ENCODE peak calls at places on chromosomes 16 and 17, in eight cellular contexts. One of them, this sample, is unnamed. For H3K4me1 and H3K36me3, the result is how much of the 10 kb centered on the place peaks cover.

GRCh38 chr17:32915108-32915700 is 12.7 kb upstream of the TMEM98 start:
- DNase-seq in psoas muscle: no peak
- DNase-seq in heart right ventricle: no peak
- DNase-seq in tibial artery: no peak
- DNase-seq in prostate gland: no peak
- DNase-seq in stomach: peak
- DNase-seq in mucosa of descending colon: peak
- DNase-seq in OCI-LY7: no peak
- DNase-seq in this sample: no peak

GRCh38 chr16:85767569-85767968 is 16.7 kb upstream of the C16orf74 start:
- DNase-seq in heart right ventricle: no peak
- DNase-seq in stomach: no peak
- DNase-seq in mucosa of descending colon: no peak
- DNase-seq in prostate gland: no peak
- DNase-seq in tibial artery: no peak
- DNase-seq in psoas muscle: no peak
- DNase-seq in OCI-LY7: no peak
- DNase-seq in this sample: no peak

GRCh38 chr16:82456683-82457082 is 170.1 kb upstream of the CDH13 start:
- DNase-seq in prostate gland: peak
- DNase-seq in heart right ventricle: peak
- DNase-seq in mucosa of descending colon: peak
- DNase-seq in tibial artery: peak
- DNase-seq in OCI-LY7: peak
- DNase-seq in stomach: peak
- DNase-seq in psoas muscle: peak
- DNase-seq in this sample: peak

GRCh38 chr16:87344931-87345631 is 27.9 kb upstream of the C16orf95 start:
- DNase-seq in stomach: peak
- DNase-seq in mucosa of descending colon: peak
- DNase-seq in tibial artery: no peak
- DNase-seq in psoas muscle: no peak
- DNase-seq in OCI-LY7: no peak
- DNase-seq in heart right ventricle: peak
- DNase-seq in prostate gland: no peak
- DNase-seq in this sample: no peak

GRCh38 chr16:8855051-8855786 is 13.6 kb downstream of the CARHSP1 start:
- DNase-seq in stomach: no peak
- DNase-seq in prostate gland: no peak
- DNase-seq in heart right ventricle: no peak
- DNase-seq in mucosa of descending colon: no peak
- DNase-seq in OCI-LY7: no peak
- DNase-seq in psoas muscle: no peak
- DNase-seq in tibial artery: no peak
- DNase-seq in this sample: no peak

GRCh38 chr17:41535764-41536481 is 7.8 kb upstream of the KRT19 start:
- DNase-seq in prostate gland: peak
- DNase-seq in OCI-LY7: no peak
- DNase-seq in mucosa of descending colon: peak
- DNase-seq in psoas muscle: no peak
- DNase-seq in heart right ventricle: no peak
- DNase-seq in stomach: no peak
- DNase-seq in tibial artery: no peak
- DNase-seq in this sample: no peak

GRCh38 chr17:39935896-39936295 is 8.4 kb downstream of the LRRC3C start:
- DNase-seq in OCI-LY7: no peak
- DNase-seq in mucosa of descending colon: no peak
- DNase-seq in prostate gland: no peak
- DNase-seq in psoas muscle: no peak
- DNase-seq in heart right ventricle: no peak
- DNase-seq in tibial artery: no peak
- DNase-seq in stomach: no peak
- DNase-seq in this sample: no peak

GRCh38 chr16:55697867-55698266 is 42.1 kb downstream of the SLC6A2 start:
- DNase-seq in tibial artery: no peak
- DNase-seq in psoas muscle: no peak
- DNase-seq in OCI-LY7: no peak
- DNase-seq in prostate gland: no peak
- DNase-seq in stomach: no peak
- DNase-seq in mucosa of descending colon: no peak
- DNase-seq in heart right ventricle: no peak
- DNase-seq in this sample: no peak

GRCh38 chr17:6755731-6756184 is at the start of gene XAF1:
- DNase-seq in heart right ventricle: peak
- DNase-seq in stomach: peak
- DNase-seq in mucosa of descending colon: peak
- DNase-seq in OCI-LY7: peak
- DNase-seq in psoas muscle: no peak
- DNase-seq in prostate gland: peak
- DNase-seq in tibial artery: no peak
- DNase-seq in this sample: peak

GRCh38 chr16:73315645-73316044 is 267.7 kb upstream of the ZFHX3 start:
- DNase-seq in tibial artery: no peak
- DNase-seq in heart right ventricle: no peak
- DNase-seq in psoas muscle: no peak
- DNase-seq in mucosa of descending colon: no peak
- DNase-seq in OCI-LY7: peak
- DNase-seq in prostate gland: no peak
- DNase-seq in stomach: no peak
- DNase-seq in this sample: no peak

GRCh38 chr17:75250009-75250471 is 11.4 kb downstream of the GGA3 start:
- DNase-seq in prostate gland: no peak
- DNase-seq in tibial artery: no peak
- DNase-seq in mucosa of descending colon: no peak
- DNase-seq in OCI-LY7: peak
- DNase-seq in heart right ventricle: no peak
- DNase-seq in stomach: peak
- DNase-seq in psoas muscle: peak
- DNase-seq in this sample: no peak

GRCh38 chr16:29824589-29825144 is 4.4 kb downstream of the MVP start:
- DNase-seq in heart right ventricle: no peak
- DNase-seq in psoas muscle: no peak
- DNase-seq in tibial artery: no peak
- DNase-seq in mucosa of descending colon: no peak
- DNase-seq in prostate gland: no peak
- DNase-seq in stomach: no peak
- DNase-seq in OCI-LY7: no peak
- DNase-seq in this sample: no peak

GRCh38 chr16:52070341-52071057 is 476.4 kb downstream of the TOX3 start:
- DNase-seq in prostate gland: no peak
- DNase-seq in mucosa of descending colon: no peak
- DNase-seq in OCI-LY7: no peak
- DNase-seq in tibial artery: no peak
- DNase-seq in psoas muscle: no peak
- DNase-seq in heart right ventricle: no peak
- DNase-seq in stomach: no peak
- DNase-seq in this sample: no peak

GRCh38 chr16:52066951-52067350 is 480.0 kb downstream of the TOX3 start:
- DNase-seq in prostate gland: no peak
- DNase-seq in mucosa of descending colon: no peak
- DNase-seq in OCI-LY7: no peak
- DNase-seq in tibial artery: no peak
- DNase-seq in heart right ventricle: no peak
- DNase-seq in stomach: no peak
- DNase-seq in psoas muscle: no peak
- DNase-seq in this sample: no peak

GRCh38 chr16:52068447-52069074 is 478.4 kb downstream of the TOX3 start:
- DNase-seq in stomach: peak
- DNase-seq in tibial artery: no peak
- DNase-seq in heart right ventricle: no peak
- DNase-seq in mucosa of descending colon: peak
- DNase-seq in OCI-LY7: no peak
- DNase-seq in psoas muscle: no peak
- DNase-seq in prostate gland: peak
- DNase-seq in this sample: no peak

GRCh38 chr16:52071101-52071500 is 475.8 kb downstream of the TOX3 start:
- DNase-seq in prostate gland: no peak
- DNase-seq in heart right ventricle: no peak
- DNase-seq in tibial artery: no peak
- DNase-seq in stomach: no peak
- DNase-seq in OCI-LY7: no peak
- DNase-seq in psoas muscle: no peak
- DNase-seq in mucosa of descending colon: no peak
- DNase-seq in this sample: no peak

GRCh38 chr16:52069866-52070265 is 477.1 kb downstream of the TOX3 start:
- DNase-seq in tibial artery: no peak
- DNase-seq in prostate gland: no peak
- DNase-seq in OCI-LY7: no peak
- DNase-seq in stomach: no peak
- DNase-seq in mucosa of descending colon: no peak
- DNase-seq in heart right ventricle: no peak
- DNase-seq in psoas muscle: no peak
- DNase-seq in this sample: no peak
- TF ChIP-seq CTCF in tibial artery: no peak
- TF ChIP-seq CTCF in prostate gland: no peak
- TF ChIP-seq CTCF in OCI-LY7: no peak
- TF ChIP-seq CTCF in stomach: peak
- TF ChIP-seq CTCF in mucosa of descending colon: no peak
- TF ChIP-seq CTCF in heart right ventricle: peak
- TF ChIP-seq CTCF in psoas muscle: peak
- TF ChIP-seq CTCF in this sample: no peak

DNA sequence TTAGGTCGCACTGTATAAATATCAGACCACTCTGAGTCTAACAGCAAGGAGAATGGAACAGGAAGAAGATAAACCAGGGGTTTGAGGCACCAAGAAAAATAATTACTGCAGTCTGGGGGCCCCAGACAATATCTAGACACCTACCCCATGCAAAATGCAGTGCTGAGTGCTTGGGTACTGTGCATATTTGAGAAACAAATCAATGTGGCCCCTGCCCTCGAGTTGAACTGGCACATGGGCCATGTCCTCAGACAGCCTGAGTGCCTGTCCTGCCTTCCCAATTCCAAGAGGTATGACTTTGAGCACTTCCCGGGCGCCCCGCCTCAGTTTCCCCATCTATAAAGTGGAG is 6.2 kb upstream of the CIITA start:
- DNase-seq in OCI-LY7: no peak
- DNase-seq in psoas muscle: no peak
- DNase-seq in heart right ventricle: no peak
- DNase-seq in prostate gland: no peak
- DNase-seq in mucosa of descending colon: no peak
- DNase-seq in stomach: no peak
- DNase-seq in tibial artery: no peak
- DNase-seq in this sample: no peak
- H3K4me1 ChIP-seq in OCI-LY7: half or more
- H3K4me1 ChIP-seq in psoas muscle: under half
- H3K4me1 ChIP-seq in heart right ventricle: under half
- H3K4me1 ChIP-seq in prostate gland: under half
- H3K4me1 ChIP-seq in mucosa of descending colon: under half
- H3K4me1 ChIP-seq in stomach: under half
- H3K4me1 ChIP-seq in tibial artery: under half
- H3K4me1 ChIP-seq in this sample: under half

DNA sequence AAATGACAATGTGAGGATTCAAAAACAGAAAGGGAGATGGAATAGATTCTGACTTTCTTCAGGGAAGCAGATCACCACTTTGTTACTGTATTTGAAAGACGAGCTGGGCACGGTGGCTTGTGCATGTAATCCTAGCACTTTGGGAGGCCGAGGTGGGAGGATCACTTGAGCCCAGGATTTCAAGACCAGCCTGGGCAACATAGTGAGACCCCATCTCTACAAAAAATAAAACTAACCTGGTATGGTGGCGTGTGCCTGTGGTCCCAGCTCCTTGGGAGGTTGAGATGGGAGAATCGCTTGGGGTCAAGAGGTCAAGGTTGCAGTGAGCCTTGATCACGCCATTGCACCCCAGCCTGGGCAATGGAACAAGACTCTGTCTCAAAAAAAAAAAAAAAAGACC is 34.0 kb downstream of the PIGL start:
- DNase-seq in tibial artery: no peak
- DNase-seq in OCI-LY7: no peak
- DNase-seq in stomach: no peak
- DNase-seq in heart right ventricle: no peak
- DNase-seq in mucosa of descending colon: no peak
- DNase-seq in psoas muscle: no peak
- DNase-seq in prostate gland: no peak
- DNase-seq in this sample: no peak
- H3K36me3 ChIP-seq in tibial artery: under half
- H3K36me3 ChIP-seq in OCI-LY7: under half
- H3K36me3 ChIP-seq in stomach: under half
- H3K36me3 ChIP-seq in heart right ventricle: under half
- H3K36me3 ChIP-seq in mucosa of descending colon: under half
- H3K36me3 ChIP-seq in psoas muscle: under half
- H3K36me3 ChIP-seq in prostate gland: under half
- H3K36me3 ChIP-seq in this sample: under half

GRCh38 chr17:81034779-81035388 is at the start of gene BAIAP2:
- DNase-seq in tibial artery: peak
- DNase-seq in prostate gland: peak
- DNase-seq in stomach: peak
- DNase-seq in mucosa of descending colon: peak
- DNase-seq in psoas muscle: peak
- DNase-seq in OCI-LY7: peak
- DNase-seq in heart right ventricle: peak
- DNase-seq in this sample: peak

GRCh38 chr17:81034168-81034777 is 678 bp upstream of the BAIAP2 start:
- DNase-seq in heart right ventricle: no peak
- DNase-seq in stomach: no peak
- DNase-seq in tibial artery: no peak
- DNase-seq in psoas muscle: no peak
- DNase-seq in prostate gland: no peak
- DNase-seq in mucosa of descending colon: no peak
- DNase-seq in OCI-LY7: no peak
- DNase-seq in this sample: no peak

GRCh38 chr17:81036128-81036891 is 1.4 kb downstream of the BAIAP2 start:
- DNase-seq in heart right ventricle: no peak
- DNase-seq in prostate gland: no peak
- DNase-seq in mucosa of descending colon: no peak
- DNase-seq in tibial artery: no peak
- DNase-seq in stomach: no peak
- DNase-seq in psoas muscle: no peak
- DNase-seq in OCI-LY7: no peak
- DNase-seq in this sample: no peak

GRCh38 chr17:81037026-81037782 is 2.3 kb downstream of the BAIAP2 start:
- DNase-seq in mucosa of descending colon: no peak
- DNase-seq in heart right ventricle: peak
- DNase-seq in tibial artery: peak
- DNase-seq in OCI-LY7: no peak
- DNase-seq in stomach: peak
- DNase-seq in psoas muscle: peak
- DNase-seq in prostate gland: peak
- DNase-seq in this sample: no peak

GRCh38 chr17:81035389-81036127 is 607 bp downstream of the BAIAP2 start:
- DNase-seq in mucosa of descending colon: no peak
- DNase-seq in heart right ventricle: no peak
- DNase-seq in OCI-LY7: no peak
- DNase-seq in stomach: no peak
- DNase-seq in psoas muscle: no peak
- DNase-seq in tibial artery: no peak
- DNase-seq in prostate gland: no peak
- DNase-seq in this sample: no peak
- TF ChIP-seq CTCF in mucosa of descending colon: no peak
- TF ChIP-seq CTCF in heart right ventricle: no peak
- TF ChIP-seq CTCF in OCI-LY7: no peak
- TF ChIP-seq CTCF in stomach: no peak
- TF ChIP-seq CTCF in psoas muscle: no peak
- TF ChIP-seq CTCF in tibial artery: no peak
- TF ChIP-seq CTCF in prostate gland: no peak
- TF ChIP-seq CTCF in this sample: no peak